ENCODE peak calls at places on chromosome 15, in six cellular contexts. Z is mesendoderm, B is IMR-90, J is H9, O is mesenchymal stem cell, I is trophoblast cell. G is an unnamed sample.

GRCh38 chr15:49495993-49496747 is 73.1 kb downstream of the FGF7 start:
- DNase-seq in Z (no peak), B (peak), J (no peak), O (peak), I (no peak), G (no peak)

GRCh38 chr15:51917493-51917892 is 54.1 kb downstream of the LEO1 start:
- DNase-seq in Z (peak), B (peak), J (peak), O (peak), I (no peak), G (no peak)

GRCh38 chr15:42151736-42152135 is 4.7 kb downstream of the PLA2G4F start:
- DNase-seq in Z (no peak), B (no peak), J (no peak), O (no peak), I (no peak), G (no peak)

GRCh38 chr15:66770518-66771350 is 68.7 kb downstream of the SMAD6 start:
- DNase-seq in Z (no peak), B (no peak), J (no peak), O (no peak), I (no peak), G (peak)

GRCh38 chr15:83320404-83320803 is 35.9 kb upstream of the BNC1 start:
- DNase-seq in Z (peak), B (peak), J (no peak), O (peak), I (peak), G (no peak)

GRCh38 chr15:42157381-42157780 is 945 bp upstream of the PLA2G4F start:
- DNase-seq in Z (no peak), B (no peak), J (no peak), O (no peak), I (no peak), G (no peak)

GRCh38 chr15:67043939-67044771 is 21.2 kb upstream of the SMAD3 start:
- DNase-seq in Z (peak), B (peak), J (peak), O (peak), I (peak), G (no peak)

GRCh38 chr15:48559270-48559669 is 86.2 kb downstream of the FBN1 start:
- DNase-seq in Z (peak), B (peak), J (no peak), O (peak), I (no peak), G (peak)

GRCh38 chr15:74258456-74259323 is 22.6 kb downstream of the CCDC33 start:
- DNase-seq in Z (no peak), B (no peak), J (no peak), O (no peak), I (no peak), G (no peak)

GRCh38 chr15:66780172-66780972 is 78.3 kb downstream of the SMAD6 start:
- DNase-seq in Z (no peak), B (peak), J (no peak), O (peak), I (no peak), G (no peak)

GRCh38 chr15:66126057-66126855 is 127.3 kb downstream of the MEGF11 start:
- DNase-seq in Z (no peak), B (no peak), J (no peak), O (no peak), I (no peak), G (no peak)

GRCh38 chr15:33675246-33675645 is 293.1 kb upstream of the CHRM5 start:
- DNase-seq in Z (peak), B (no peak), J (no peak), O (no peak), I (peak), G (peak)

GRCh38 chr15:98674336-98674735 is 26.0 kb downstream of the IGF1R start:
- DNase-seq in Z (no peak), B (no peak), J (no peak), O (no peak), I (peak), G (no peak)

GRCh38 chr15:90054618-90055097 is 47.6 kb downstream of the IDH2 start:
- DNase-seq in Z (no peak), B (no peak), J (no peak), O (no peak), I (no peak), G (no peak)

GRCh38 chr15:90053685-90054466 is 48.4 kb downstream of the IDH2 start:
- DNase-seq in Z (no peak), B (no peak), J (no peak), O (no peak), I (no peak), G (no peak)

GRCh38 chr15:90059208-90059985 is 42.9 kb downstream of the IDH2 start:
- DNase-seq in Z (peak), B (no peak), J (peak), O (peak), I (peak), G (no peak)

GRCh38 chr15:90058308-90058707 is 44.0 kb downstream of the IDH2 start:
- DNase-seq in Z (no peak), B (no peak), J (no peak), O (no peak), I (no peak), G (no peak)

DNA sequence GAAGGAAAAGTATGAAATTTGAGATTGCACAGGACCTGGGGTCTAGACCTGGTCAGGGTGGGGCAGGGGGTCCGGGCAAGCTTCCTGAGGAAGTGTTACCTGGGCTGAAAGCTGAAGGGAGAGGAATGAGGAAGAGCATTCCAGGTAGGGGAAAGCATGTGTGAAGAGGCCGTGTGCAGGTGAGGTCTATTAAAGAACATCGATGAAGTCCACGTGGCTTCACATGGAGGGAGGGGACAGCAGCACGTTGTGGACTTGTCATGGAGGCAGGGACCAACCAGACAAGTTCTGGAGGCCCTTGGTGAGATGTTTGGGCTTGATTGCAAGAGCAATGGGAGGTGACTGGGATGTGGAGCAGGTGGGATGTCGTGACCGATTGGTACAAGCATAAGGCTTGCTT is 47.1 kb downstream of the IDH2 start:
- DNase-seq in Z (no peak), B (no peak), J (no peak), O (no peak), I (no peak), G (no peak)
- H3K18ac ChIP-seq in Z (no peak), B (no peak), J (no peak), O (no peak), I (no peak), G (no peak)

GRCh38 chr15:89333959-89334509 is 590 bp downstream of the POLG start:
- DNase-seq in Z (no peak), B (no peak), J (no peak), O (no peak), I (no peak), G (no peak)
- H3K18ac ChIP-seq in Z (peak), B (no peak), J (no peak), O (peak), I (peak), G (peak)

DNA sequence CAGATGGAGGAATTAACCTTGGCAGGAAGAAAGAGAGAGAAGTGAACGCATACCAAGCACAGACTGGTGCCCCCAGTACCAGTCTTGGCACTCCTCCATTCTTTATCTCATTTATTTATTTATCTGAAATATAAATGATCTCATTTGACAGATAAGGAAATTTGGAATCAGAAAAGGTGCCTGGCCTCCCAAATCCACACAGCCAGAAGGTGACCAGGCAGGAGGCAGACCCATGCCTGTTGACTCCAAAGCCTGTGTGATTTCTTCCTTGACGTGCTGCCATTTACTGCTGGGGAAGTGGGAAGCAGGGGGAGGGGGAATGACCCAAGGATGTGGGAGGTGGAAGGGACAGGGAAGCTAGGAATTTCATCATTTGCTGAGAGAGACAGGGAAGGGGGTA is 62.8 kb downstream of the MINAR1 start:
- DNase-seq in Z (peak), B (no peak), J (no peak), O (no peak), I (no peak), G (no peak)
- H3K18ac ChIP-seq in Z (no peak), B (no peak), J (no peak), O (no peak), I (no peak), G (no peak)

GRCh38 chr15:79930509-79930908 is 33.7 kb upstream of the MTHFS start:
- DNase-seq in Z (no peak), B (no peak), J (no peak), O (no peak), I (peak), G (no peak)
- H3K18ac ChIP-seq in Z (no peak), B (no peak), J (no peak), O (no peak), I (no peak), G (no peak)

DNA sequence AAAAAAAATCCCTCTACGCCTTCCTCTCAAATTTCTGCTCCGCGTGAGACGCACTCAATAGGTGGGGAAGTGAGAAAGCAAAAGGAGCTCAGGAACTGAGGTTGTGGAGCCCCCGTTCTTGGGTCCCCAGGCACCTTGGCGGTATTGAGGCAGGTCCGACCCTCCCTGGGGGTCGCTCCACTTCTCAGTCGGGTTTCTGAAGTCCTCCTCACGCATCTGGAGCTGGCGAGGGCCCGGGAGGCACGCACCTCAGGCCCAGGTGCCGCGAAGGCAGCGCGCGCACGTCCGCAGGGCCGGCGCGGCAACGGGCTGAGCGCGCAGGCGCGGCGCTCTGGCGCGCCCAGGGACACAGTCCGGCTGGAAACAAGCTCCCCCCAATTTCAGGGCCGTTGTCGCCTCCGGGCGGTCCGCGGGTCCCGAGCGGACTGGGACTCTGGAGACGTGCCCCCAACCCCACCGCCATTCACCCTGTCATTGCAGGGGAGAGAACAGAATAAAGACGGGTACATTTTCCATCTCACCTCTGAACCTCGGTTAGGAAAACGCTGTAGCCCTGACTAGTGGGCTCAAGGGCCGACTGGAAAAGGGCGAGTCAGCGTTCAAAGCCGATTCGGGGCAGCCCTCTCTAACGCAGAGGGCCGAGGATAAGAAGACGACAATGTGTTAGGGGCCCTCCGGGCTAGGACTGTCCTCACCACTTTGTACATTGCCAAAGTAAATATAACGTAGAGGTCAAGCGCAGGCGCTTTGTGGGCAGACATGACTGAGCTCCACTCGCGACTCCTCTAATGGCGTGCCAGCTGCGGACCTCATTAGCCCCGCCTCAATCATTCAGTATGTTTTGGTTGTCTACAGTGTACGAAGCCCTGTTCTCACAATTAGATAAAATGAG is at the start of gene ZNF770:
- DNase-seq in Z (peak), B (peak), J (peak), O (peak), I (peak), G (peak)
- H3K18ac ChIP-seq in Z (peak), B (peak), J (peak), O (peak), I (peak), G (peak)

G was measured in neuronal stem cell.